ENCODE peak calls at places on chromosomes 2 and 18, in eight cellular contexts. E is PC-3; G is psoas muscle; V is CD4-positive, CD25-positive, alpha-beta regulatory T cell; M is astrocyte of the spinal cord; R is astrocyte; L is epithelial cell of proximal tubule; U is keratinocyte. A is an unnamed sample.

GRCh38 chr2:98308068-98308467 is 38.2 kb upstream of the CNGA3 start:
- DNase-seq in E (no peak), G (no peak), V (no peak), M (no peak), R (no peak), L (no peak), U (no peak), A (no peak)

GRCh38 chr2:217286833-217287232 is 427.0 kb upstream of the TNP1 start:
- DNase-seq in E (no peak), G (no peak), V (no peak), M (peak), R (peak), L (no peak), U (no peak), A (no peak)

GRCh38 chr18:42030586-42031182 is 75.7 kb downstream of the PIK3C3 start:
- DNase-seq in E (peak), G (no peak), V (no peak), M (peak), R (peak), L (no peak), U (no peak), A (no peak)

GRCh38 chr2:44970846-44971450 is 29.4 kb downstream of the SIX3 start:
- DNase-seq in E (no peak), G (no peak), V (no peak), M (peak), R (no peak), L (no peak), U (no peak), A (no peak)

GRCh38 chr2:187964742-187965141 is 326.9 kb upstream of the GULP1 start:
- DNase-seq in E (peak), G (no peak), V (no peak), M (peak), R (peak), L (no peak), U (peak), A (peak)

GRCh38 chr2:12416600-12416999 is 300.1 kb upstream of the TRIB2 start:
- DNase-seq in E (peak), G (peak), V (peak), M (peak), R (no peak), L (no peak), U (no peak), A (no peak)

GRCh38 chr2:1450935-1451334 is 37.7 kb downstream of the TPO start:
- DNase-seq in E (no peak), G (no peak), V (no peak), M (no peak), R (no peak), L (no peak), U (no peak), A (no peak)

GRCh38 chr2:72027426-72028161 is 120.1 kb downstream of the CYP26B1 start:
- DNase-seq in E (peak), G (no peak), V (no peak), M (no peak), R (peak), L (no peak), U (peak), A (no peak)

GRCh38 chr18:7778181-7778580 is 211.1 kb downstream of the PTPRM start:
- DNase-seq in E (peak), G (no peak), V (no peak), M (no peak), R (peak), L (no peak), U (no peak), A (no peak)

GRCh38 chr2:41965886-41966285 is 81.9 kb upstream of the PKDCC start:
- DNase-seq in E (no peak), G (peak), V (no peak), M (peak), R (peak), L (no peak), U (no peak), A (peak)

GRCh38 chr2:61645911-61646310 is 107.8 kb upstream of the XPO1 start:
- DNase-seq in E (peak), G (no peak), V (no peak), M (peak), R (peak), L (no peak), U (no peak), A (peak)

GRCh38 chr18:61694236-61694635 is 198.6 kb downstream of the RNF152 start:
- DNase-seq in E (no peak), G (no peak), V (no peak), M (no peak), R (no peak), L (no peak), U (no peak), A (peak)

GRCh38 chr2:129849559-129850160 is 129.8 kb upstream of the RAB6C start:
- DNase-seq in E (peak), G (no peak), V (peak), M (peak), R (peak), L (peak), U (peak), A (peak)

GRCh38 chr2:195029804-195030654 is 627.0 kb upstream of the SLC39A10 start:
- DNase-seq in E (peak), G (no peak), V (no peak), M (no peak), R (no peak), L (no peak), U (no peak), A (no peak)

GRCh38 chr2:205868773-205869333 is 186.6 kb downstream of the NRP2 start:
- DNase-seq in E (peak), G (no peak), V (peak), M (peak), R (peak), L (peak), U (no peak), A (peak)

GRCh38 chr2:224837558-224837957 is 121.4 kb upstream of the CCDC195 start:
- DNase-seq in E (peak), G (no peak), V (no peak), M (peak), R (peak), L (peak), U (no peak), A (peak)

GRCh38 chr2:2800001-2800400 is 468.9 kb upstream of the MYT1L start:
- DNase-seq in E (no peak), G (no peak), V (no peak), M (no peak), R (no peak), L (no peak), U (no peak), A (no peak)

GRCh38 chr2:60553992-60554648 is 666 bp upstream of the BCL11A start:
- DNase-seq in E (peak), G (no peak), V (peak), M (peak), R (peak), L (no peak), U (no peak), A (no peak)

GRCh38 chr2:239363946-239364637 is 36.7 kb downstream of the HDAC4 start:
- DNase-seq in E (no peak), G (no peak), V (peak), M (no peak), R (no peak), L (no peak), U (no peak), A (no peak)

GRCh38 chr18:58567453-58568196 is 61.3 kb downstream of the ALPK2 start:
- DNase-seq in E (peak), G (no peak), V (no peak), M (peak), R (peak), L (peak), U (peak), A (peak)

GRCh38 chr2:112812318-112813042 is 24.1 kb downstream of the IL1B start:
- DNase-seq in E (no peak), G (no peak), V (no peak), M (peak), R (peak), L (no peak), U (no peak), A (peak)

GRCh38 chr18:49756135-49756534 is 57.2 kb downstream of the ACAA2 start:
- DNase-seq in E (no peak), G (no peak), V (no peak), M (no peak), R (no peak), L (no peak), U (no peak), A (no peak)

GRCh38 chr2:20668871-20669475 is 2.0 kb downstream of the GDF7 start:
- DNase-seq in E (no peak), G (no peak), V (no peak), M (no peak), R (no peak), L (no peak), U (no peak), A (no peak)

GRCh38 chr2:49978341-49978740 is 824.0 kb upstream of the FSHR start:
- DNase-seq in E (no peak), G (no peak), V (no peak), M (no peak), R (no peak), L (no peak), U (no peak), A (no peak)

GRCh38 chr2:192070099-192070498 is 124.6 kb downstream of the TMEFF2 start:
- DNase-seq in E (peak), G (no peak), V (no peak), M (peak), R (peak), L (no peak), U (no peak), A (no peak)

GRCh38 chr18:35444636-35445035 is 53.1 kb downstream of the INO80C start:
- DNase-seq in E (no peak), G (no peak), V (no peak), M (no peak), R (no peak), L (no peak), U (no peak), A (no peak)

GRCh38 chr2:111537078-111537620 is 346.8 kb downstream of the ANAPC1 start:
- DNase-seq in E (no peak), G (no peak), V (no peak), M (no peak), R (no peak), L (no peak), U (no peak), A (no peak)

GRCh38 chr2:64526034-64526433 is 1.9 kb downstream of the AFTPH start:
- DNase-seq in E (no peak), G (no peak), V (no peak), M (no peak), R (no peak), L (no peak), U (no peak), A (no peak)
- H3K4me3 ChIP-seq in E (peak), G (peak), V (peak), M (no peak), R (no peak), L (peak), U (peak), A (no peak)

GRCh38 chr2:33291278-33292013 is 185.0 kb upstream of the RASGRP3 start:
- DNase-seq in E (peak), G (no peak), V (no peak), M (peak), R (peak), L (peak), U (no peak), A (peak)
- H3K4me3 ChIP-seq in E (peak), G (peak), V (no peak), M (no peak), R (peak), L (no peak), U (no peak), A (no peak)

DNA sequence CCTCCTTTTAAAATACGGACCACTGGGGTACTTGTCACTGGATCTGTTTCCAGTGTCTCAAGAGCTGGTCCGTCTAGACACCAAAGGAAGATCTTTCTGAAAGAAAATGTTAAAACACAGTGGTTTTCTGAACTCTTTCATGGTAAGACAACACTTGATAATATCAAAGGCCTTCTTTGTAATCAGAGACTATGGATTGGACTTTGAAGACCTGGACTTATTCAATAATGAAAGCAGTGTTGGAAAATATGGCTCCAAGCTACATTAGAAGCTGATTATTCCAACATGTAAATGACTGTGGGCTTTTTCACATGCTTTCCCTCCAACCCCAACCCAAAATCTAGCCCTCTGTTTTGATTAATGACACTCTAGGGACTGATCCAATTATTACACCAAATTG is 329.4 kb upstream of the LYPD1 start:
- DNase-seq in E (no peak), G (no peak), V (no peak), M (no peak), R (no peak), L (no peak), U (no peak), A (no peak)
- H3K4me3 ChIP-seq in E (no peak), G (no peak), V (no peak), M (no peak), R (no peak), L (no peak), U (no peak), A (no peak)

GRCh38 chr2:238059505-238059904 is 1.3 kb upstream of the SCLY start:
- DNase-seq in E (no peak), G (no peak), V (no peak), M (no peak), R (no peak), L (no peak), U (no peak), A (no peak)
- H3K4me3 ChIP-seq in E (peak), G (peak), V (peak), M (peak), R (peak), L (peak), U (peak), A (no peak)

DNA sequence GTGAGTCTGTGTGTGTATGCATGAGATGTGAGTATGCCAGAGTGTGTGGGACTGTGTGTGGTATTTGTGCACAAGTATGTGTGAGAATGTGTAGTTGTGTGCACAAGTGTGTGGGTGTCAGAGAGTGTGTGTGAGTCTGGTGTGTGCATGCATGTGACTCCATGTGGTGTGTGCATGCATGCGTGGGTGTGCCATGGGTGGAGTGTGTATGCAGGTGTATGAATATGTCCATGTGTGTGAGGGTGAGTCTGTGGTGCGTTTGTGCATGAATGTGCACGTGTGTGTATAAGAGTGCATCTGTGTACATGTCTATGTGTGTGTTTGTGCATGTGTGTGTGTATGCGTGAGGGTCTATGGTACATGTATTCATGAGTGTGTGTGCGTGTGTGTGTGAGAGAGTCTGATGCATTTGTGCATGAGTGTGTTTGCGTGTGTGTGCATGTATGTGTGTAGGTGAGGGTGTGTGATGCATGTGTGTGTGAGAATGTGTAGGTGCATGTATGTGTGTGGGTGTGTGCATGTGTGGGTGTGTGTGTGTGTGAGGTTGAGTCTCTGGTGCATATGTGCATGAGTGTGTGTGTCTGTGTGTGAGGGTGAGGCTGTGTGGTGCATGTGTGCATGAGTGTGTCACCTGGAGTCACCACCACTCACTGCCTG is 226.8 kb downstream of the LDLRAD4 start:
- DNase-seq in E (no peak), G (no peak), V (no peak), M (no peak), R (no peak), L (no peak), U (no peak), A (no peak)
- H3K4me3 ChIP-seq in E (no peak), G (no peak), V (peak), M (no peak), R (no peak), L (no peak), U (no peak), A (no peak)

GRCh38 chr2:186485871-186486650 is at the start of gene ZC3H15:
- DNase-seq in E (peak), G (peak), V (peak), M (peak), R (peak), L (peak), U (peak), A (peak)

GRCh38 chr2:186480991-186481390 is 5.1 kb upstream of the ZC3H15 start:
- DNase-seq in E (no peak), G (no peak), V (no peak), M (no peak), R (no peak), L (no peak), U (no peak), A (no peak)

GRCh38 chr2:186486651-186487647 is 889 bp downstream of the ZC3H15 start:
- DNase-seq in E (peak), G (no peak), V (peak), M (peak), R (peak), L (no peak), U (no peak), A (no peak)

GRCh38 chr2:186485576-186485870 is 537 bp upstream of the ZC3H15 start:
- DNase-seq in E (no peak), G (no peak), V (no peak), M (no peak), R (no peak), L (no peak), U (no peak), A (no peak)

GRCh38 chr2:186484062-186484735 is 1.9 kb upstream of the ZC3H15 start:
- DNase-seq in E (no peak), G (no peak), V (peak), M (no peak), R (no peak), L (no peak), U (no peak), A (no peak)
- H3K4me3 ChIP-seq in E (peak), G (peak), V (no peak), M (no peak), R (no peak), L (peak), U (peak), A (no peak)

GRCh38 chr2:172284209-172284608 is 143.2 kb upstream of the ITGA6 start:
- DNase-seq in E (no peak), G (no peak), V (no peak), M (no peak), R (no peak), L (no peak), U (no peak), A (no peak)

GRCh38 chr2:172282944-172283343 is 144.4 kb upstream of the ITGA6 start:
- DNase-seq in E (peak), G (no peak), V (no peak), M (peak), R (peak), L (no peak), U (peak), A (peak)

GRCh38 chr2:172285760-172286159 is 141.6 kb upstream of the ITGA6 start:
- DNase-seq in E (no peak), G (no peak), V (peak), M (no peak), R (no peak), L (no peak), U (no peak), A (no peak)

GRCh38 chr2:172283476-172283875 is 143.9 kb upstream of the ITGA6 start:
- DNase-seq in E (no peak), G (no peak), V (no peak), M (peak), R (peak), L (no peak), U (no peak), A (peak)

DNA sequence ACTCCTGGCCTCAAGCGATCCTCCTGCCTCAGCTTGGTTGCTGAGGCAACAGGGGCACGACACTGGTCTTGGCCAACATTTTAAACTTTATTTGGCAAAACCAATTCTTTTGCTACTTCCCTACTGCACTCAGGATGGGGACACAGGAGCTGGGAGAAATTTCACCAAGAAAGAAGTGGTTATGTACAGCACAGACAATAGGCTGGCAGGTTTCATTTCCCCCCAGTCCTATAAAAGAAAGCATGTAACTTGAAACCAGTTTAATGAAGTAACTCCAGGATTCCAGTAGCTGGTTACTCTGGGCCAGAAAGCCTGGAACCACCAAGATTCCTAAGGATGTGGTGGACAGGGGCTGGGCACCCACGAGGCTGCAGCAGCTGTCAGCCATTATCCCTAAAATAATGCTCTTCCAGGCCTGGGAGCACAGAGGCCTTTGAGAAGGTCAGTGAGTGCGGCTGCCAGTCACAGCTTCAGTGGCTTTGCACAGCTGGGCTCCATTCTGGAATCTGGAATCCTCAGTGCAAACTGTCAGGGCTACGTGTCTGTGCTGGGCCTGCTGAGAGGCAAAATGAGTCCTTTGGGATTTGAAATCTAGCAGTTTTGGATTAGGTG is 142.3 kb upstream of the ITGA6 start:
- DNase-seq in E (peak), G (no peak), V (no peak), M (peak), R (peak), L (no peak), U (no peak), A (peak)
- H3K4me3 ChIP-seq in E (no peak), G (no peak), V (no peak), M (no peak), R (no peak), L (no peak), U (no peak), A (no peak)

GRCh38 chr2:201840726-201841125 is 34.4 kb downstream of the CDK15 start:
- DNase-seq in E (no peak), G (no peak), V (no peak), M (no peak), R (no peak), L (no peak), U (no peak), A (no peak)
- H3K4me3 ChIP-seq in E (no peak), G (no peak), V (no peak), M (no peak), R (no peak), L (no peak), U (no peak), A (no peak)

DNA sequence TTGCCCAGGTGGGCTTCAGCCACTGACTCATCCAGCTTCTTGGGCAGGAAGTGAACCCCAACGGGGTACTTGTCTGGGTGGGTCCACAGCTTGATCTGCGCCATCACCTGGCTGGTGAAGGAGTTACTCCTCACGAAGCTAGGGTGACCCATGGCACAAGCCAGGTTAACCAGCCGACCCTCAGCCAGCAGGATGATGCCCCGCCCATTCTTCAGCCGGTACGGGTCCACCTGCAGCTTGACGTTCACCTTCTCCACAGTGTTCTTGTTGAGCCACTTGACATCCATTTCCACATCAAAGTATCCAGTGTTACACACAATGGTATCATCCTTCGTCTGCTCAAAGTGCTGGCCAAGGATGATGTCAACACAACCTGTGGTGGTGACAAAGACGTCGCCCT is 121.3 kb upstream of the NXPH2 start:
- DNase-seq in E (no peak), G (no peak), V (no peak), M (no peak), R (no peak), L (no peak), U (no peak), A (no peak)
- H3K4me3 ChIP-seq in E (no peak), G (no peak), V (no peak), M (no peak), R (no peak), L (no peak), U (no peak), A (no peak)

GRCh38 chr2:27291865-27292264 is 9.6 kb downstream of the TRIM54 start:
- DNase-seq in E (peak), G (no peak), V (no peak), M (no peak), R (no peak), L (no peak), U (no peak), A (no peak)
- H3K4me3 ChIP-seq in E (no peak), G (peak), V (no peak), M (no peak), R (no peak), L (no peak), U (no peak), A (no peak)